ENCODE peak calls at places on chromosomes 2 and 18, in six cellular contexts. R is BJ; E is islet precursor cell; Z is stimulated activated CD8-positive, alpha-beta memory T cell treated with anti-CD3 and anti-CD28 coated beads, Interleukin-2, amount 100 ng/mL, for 1 hour; F is occipital lobe; W is HFFc6. J is an unnamed sample.

GRCh38 chr2:210792000-210792399 is 235.6 kb downstream of the CPS1 start:
- DNase-seq in R (no peak), E (no peak), W (no peak), Z (no peak), F (no peak), J (no peak)

GRCh38 chr2:10278029-10278762 is 24.5 kb upstream of the HPCAL1 start:
- DNase-seq in W (peak), E (no peak), F (peak), Z (no peak), R (no peak), J (no peak)

GRCh38 chr2:147416099-147416498 is 428.7 kb upstream of the ACVR2A start:
- DNase-seq in W (no peak), E (no peak), F (no peak), R (no peak), Z (no peak), J (no peak)

GRCh38 chr2:99821039-99821438 is 321.4 kb downstream of the AFF3 start:
- DNase-seq in E (no peak), R (no peak), W (no peak), F (no peak), Z (no peak), J (no peak)

GRCh38 chr2:186868344-186868743 is 19.4 kb upstream of the ZSWIM2 start:
- DNase-seq in R (no peak), Z (no peak), W (no peak), E (no peak), F (no peak), J (no peak)

GRCh38 chr2:28233070-28233718 is 159.5 kb upstream of the FOSL2 start:
- DNase-seq in W (no peak), R (no peak), F (no peak), Z (no peak), E (peak), J (no peak)

GRCh38 chr2:176514805-176515500 is 245.7 kb downstream of the MTX2 start:
- DNase-seq in Z (no peak), E (no peak), R (no peak), F (no peak), W (no peak), J (no peak)

GRCh38 chr2:204479557-204479956 is 65.7 kb upstream of the PARD3B start:
- DNase-seq in W (no peak), F (no peak), E (no peak), R (no peak), Z (no peak), J (no peak)

GRCh38 chr2:227890495-227891079 is 19.2 kb downstream of the DAW1 start:
- DNase-seq in W (peak), E (no peak), F (no peak), Z (no peak), R (no peak), J (no peak)

GRCh38 chr2:18061717-18062116 is 183.2 kb downstream of the KCNS3 start:
- DNase-seq in E (no peak), F (no peak), W (no peak), Z (no peak), R (no peak), J (no peak)

GRCh38 chr18:24212939-24213338 is 74.1 kb downstream of the CABYR start:
- DNase-seq in F (no peak), R (peak), W (peak), Z (no peak), E (peak), J (no peak)

GRCh38 chr2:122451040-122451439 is 695.6 kb downstream of the TSN start:
- DNase-seq in R (no peak), F (no peak), W (peak), E (no peak), Z (no peak), J (no peak)

GRCh38 chr2:9474361-9475117 is at the start of gene IAH1:
- DNase-seq in Z (peak), F (peak), W (peak), R (no peak), E (peak), J (peak)

GRCh38 chr2:38734299-38735058 is 16.7 kb downstream of the SRSF7 start:
- DNase-seq in E (no peak), R (no peak), W (no peak), F (no peak), Z (no peak), J (no peak)

GRCh38 chr2:24315669-24316068 is 44.7 kb downstream of the ITSN2 start:
- DNase-seq in W (no peak), R (no peak), E (no peak), Z (no peak), F (no peak), J (peak)

GRCh38 chr18:76878426-76878825 is 56.1 kb downstream of the ZNF236 start:
- DNase-seq in Z (no peak), F (no peak), W (no peak), R (no peak), E (no peak), J (no peak)

GRCh38 chr18:35729971-35730668 is 148.6 kb downstream of the GALNT1 start:
- DNase-seq in W (no peak), Z (no peak), R (no peak), E (no peak), F (no peak), J (no peak)

GRCh38 chr2:176447616-176448015 is 178.4 kb downstream of the MTX2 start:
- DNase-seq in F (no peak), W (no peak), Z (no peak), E (no peak), R (no peak), J (no peak)

GRCh38 chr2:1731512-1731962 is 12.8 kb downstream of the PXDN start:
- DNase-seq in W (no peak), Z (no peak), F (no peak), E (peak), R (no peak), J (no peak)

GRCh38 chr2:33645861-33646260 is 46.8 kb upstream of the FAM98A start:
- DNase-seq in E (no peak), F (no peak), Z (no peak), W (no peak), R (peak), J (no peak)

GRCh38 chr2:196322963-196323810 is 151.8 kb upstream of the STK17B start:
- DNase-seq in E (no peak), Z (no peak), R (peak), F (no peak), W (peak), J (no peak)

GRCh38 chr2:192004188-192004963 is 157.5 kb upstream of the CAVIN2 start:
- DNase-seq in E (no peak), Z (no peak), W (no peak), R (no peak), F (no peak), J (peak)

GRCh38 chr2:33391582-33392255 is 84.7 kb upstream of the RASGRP3 start:
- DNase-seq in F (no peak), W (no peak), R (no peak), Z (no peak), E (no peak), J (no peak)

GRCh38 chr2:224412064-224412921 is 10.4 kb upstream of the FAM124B start:
- DNase-seq in R (peak), F (no peak), Z (no peak), E (no peak), W (peak), J (no peak)

GRCh38 chr2:105072039-105072438 is 34.2 kb downstream of the MRPS9 start:
- DNase-seq in F (no peak), W (no peak), E (no peak), R (no peak), Z (no peak), J (peak)

GRCh38 chr18:57649536-57650495 is 28.2 kb upstream of the NARS1 start:
- DNase-seq in E (no peak), F (no peak), Z (no peak), W (peak), R (peak), J (no peak)

GRCh38 chr18:10687161-10687925 is 161.5 kb downstream of the NAPG start:
- DNase-seq in E (no peak), Z (no peak), F (no peak), W (no peak), R (no peak), J (no peak)

GRCh38 chr2:20067992-20068727 is 16.7 kb upstream of the LAPTM4A start:
- DNase-seq in W (peak), Z (no peak), R (peak), F (no peak), E (no peak), J (no peak)

GRCh38 chr2:216690451-216691209 is 4.7 kb downstream of the IGFBP5 start:
- DNase-seq in W (peak), Z (no peak), E (peak), F (no peak), R (peak), J (no peak)

GRCh38 chr2:211737282-211737681 is 801.3 kb downstream of the ERBB4 start:
- DNase-seq in E (no peak), F (no peak), W (no peak), R (no peak), Z (no peak), J (no peak)

GRCh38 chr18:13660510-13660909 is 65.8 kb downstream of the FAM210A start:
- DNase-seq in Z (no peak), E (no peak), W (no peak), R (no peak), F (no peak), J (no peak)

GRCh38 chr18:62420513-62421209 is 95.6 kb downstream of the TNFRSF11A start:
- DNase-seq in Z (peak), R (no peak), F (no peak), W (no peak), E (no peak), J (peak)